ENCODE peak calls at places on chromosomes 2 and 18, in five cellular contexts. R, S, C, H and G are unnamed samples.

GRCh38 chr18:9726175-9726574 is 18.1 kb downstream of the RAB31 start:
- DNase-seq in R (no peak), S (no peak), C (no peak), H (no peak), G (no peak)

GRCh38 chr2:138787053-138787666 is 7.0 kb upstream of the NXPH2 start:
- DNase-seq in R (no peak), S (peak), C (no peak), H (no peak), G (peak)

GRCh38 chr2:212409560-212409959 is 129.0 kb downstream of the ERBB4 start:
- DNase-seq in R (no peak), S (no peak), C (no peak), H (no peak), G (no peak)

GRCh38 chr18:8959551-8960135 is 142.9 kb upstream of the NDUFV2 start:
- DNase-seq in R (no peak), S (no peak), C (no peak), H (no peak), G (no peak)

GRCh38 chr2:36618381-36618780 is 20.4 kb upstream of the FEZ2 start:
- DNase-seq in R (no peak), S (peak), C (no peak), H (peak), G (peak)

GRCh38 chr2:45607701-45608100 is 3.4 kb downstream of the SRBD1 start:
- DNase-seq in R (no peak), S (peak), C (no peak), H (no peak), G (peak)

GRCh38 chr2:11542275-11542819 is 8.5 kb downstream of the GREB1 start:
- DNase-seq in R (no peak), S (no peak), C (no peak), H (no peak), G (no peak)

GRCh38 chr2:27973592-27973991 is 83.1 kb downstream of the BABAM2 start:
- DNase-seq in R (no peak), S (no peak), C (no peak), H (no peak), G (peak)

GRCh38 chr2:224712346-224712745 is 3.8 kb downstream of the CCDC195 start:
- DNase-seq in R (no peak), S (peak), C (no peak), H (no peak), G (no peak)

GRCh38 chr2:84999467-85000064 is 28.6 kb downstream of the KCMF1 start:
- DNase-seq in R (no peak), S (no peak), C (no peak), H (no peak), G (no peak)

GRCh38 chr18:34787931-34788532 is 77.9 kb downstream of the DTNA start:
- DNase-seq in R (peak), S (peak), C (no peak), H (peak), G (peak)

GRCh38 chr2:233824373-233824772 is 30.0 kb downstream of the HJURP start:
- DNase-seq in R (peak), S (no peak), C (peak), H (no peak), G (no peak)

GRCh38 chr2:43648979-43649701 is 12.1 kb downstream of the PLEKHH2 start:
- DNase-seq in R (no peak), S (peak), C (no peak), H (no peak), G (no peak)

GRCh38 chr2:25845843-25846505 is 32.3 kb downstream of the ASXL2 start:
- DNase-seq in R (no peak), S (peak), C (no peak), H (no peak), G (no peak)

GRCh38 chr2:115290478-115290877 is 848.0 kb downstream of the DPP10 start:
- DNase-seq in R (no peak), S (no peak), C (no peak), H (no peak), G (no peak)

GRCh38 chr2:210189452-210190143 is 18.4 kb upstream of the KANSL1L start:
- DNase-seq in R (no peak), S (no peak), C (no peak), H (no peak), G (peak)

GRCh38 chr18:76056467-76057194 is 438.4 kb downstream of the ZNF516 start:
- DNase-seq in R (peak), S (no peak), C (no peak), H (no peak), G (no peak)

GRCh38 chr2:74374509-74375205 is 5.5 kb downstream of the DCTN1 start:
- DNase-seq in R (peak), S (peak), C (no peak), H (no peak), G (peak)

GRCh38 chr2:1738646-1739302 is 5.5 kb downstream of the PXDN start:
- DNase-seq in R (no peak), S (peak), C (no peak), H (no peak), G (no peak)

GRCh38 chr2:155320236-155320635 is 621.7 kb downstream of the KCNJ3 start:
- DNase-seq in R (no peak), S (no peak), C (no peak), H (no peak), G (no peak)